ENCODE peak calls at places on chromosomes 1 and 21, in eight cellular contexts. Q is GM12864, Z is HFF-Myc, N is skeletal muscle cell, A is A549, T is fibroblast of mammary gland, I is AG04450, R is WERI-Rb-1. H is an unnamed sample.

GRCh38 chr1:3061981-3062615 is 6.9 kb upstream of the PRDM16 start:
- DNase-seq in Q (no peak), Z (no peak), N (no peak), A (no peak), T (no peak), I (no peak), R (peak; percentile 11), H (no peak)

GRCh38 chr1:213287987-213288386 is 236.9 kb downstream of the RPS6KC1 start:
- DNase-seq in Q (no peak), Z (no peak), N (no peak), A (no peak), T (no peak), I (no peak), R (no peak), H (no peak)

GRCh38 chr1:7679159-7679872 is 91.8 kb upstream of the VAMP3 start:
- DNase-seq in Q (no peak), Z (no peak), N (no peak), A (no peak), T (no peak), I (no peak), R (no peak), H (no peak)

GRCh38 chr1:113881661-113882060 is 5.7 kb downstream of the BCL2L15 start:
- DNase-seq in Q (no peak), Z (no peak), N (no peak), A (no peak), T (no peak), I (no peak), R (no peak), H (no peak)

GRCh38 chr1:36924282-36924791 is 110.0 kb downstream of the GRIK3 start:
- DNase-seq in Q (no peak), Z (peak; percentile 3), N (peak; percentile 3), A (peak; percentile 9), T (peak; percentile 8), I (no peak), R (peak; percentile 31), H (peak; percentile 51)

GRCh38 chr1:2240251-2241156 is 12.4 kb downstream of the SKI start:
- DNase-seq in Q (no peak), Z (no peak), N (no peak), A (no peak), T (peak; percentile 36), I (no peak), R (no peak), H (peak; percentile 87)

GRCh38 chr1:162873671-162874666 is 13.0 kb upstream of the CCDC190 start:
- DNase-seq in Q (no peak), Z (no peak), N (peak; percentile 40), A (peak; percentile 4), T (peak; percentile 92), I (peak; percentile 43), R (no peak), H (no peak)

GRCh38 chr1:21325231-21325718 is 35.0 kb upstream of the ECE1 start:
- DNase-seq in Q (no peak), Z (no peak), N (no peak), A (no peak), T (peak; percentile 30), I (no peak), R (no peak), H (no peak)

GRCh38 chr1:218817747-218818146 is 355.9 kb upstream of the LYPLAL1 start:
- DNase-seq in Q (no peak), Z (no peak), N (no peak), A (no peak), T (no peak), I (no peak), R (peak; percentile 47), H (no peak)

GRCh38 chr1:10514490-10515235 is 39.9 kb downstream of the PEX14 start:
- DNase-seq in Q (no peak), Z (no peak), N (no peak), A (peak; percentile 49), T (peak; percentile 44), I (no peak), R (peak; percentile 35), H (no peak)

GRCh38 chr1:184889902-184890301 is 84.4 kb downstream of the NIBAN1 start:
- DNase-seq in Q (no peak), Z (no peak), N (no peak), A (no peak), T (peak; percentile 26), I (no peak), R (no peak), H (no peak)

GRCh38 chr1:184893695-184894094 is 80.6 kb downstream of the NIBAN1 start:
- DNase-seq in Q (no peak), Z (no peak), N (no peak), A (no peak), T (no peak), I (no peak), R (no peak), H (no peak)

GRCh38 chr1:184891440-184891839 is 82.9 kb downstream of the NIBAN1 start:
- DNase-seq in Q (no peak), Z (no peak), N (no peak), A (no peak), T (no peak), I (no peak), R (no peak), H (no peak)

GRCh38 chr1:184890539-184890973 is 83.8 kb downstream of the NIBAN1 start:
- DNase-seq in Q (no peak), Z (no peak), N (no peak), A (no peak), T (peak; percentile 32), I (no peak), R (no peak), H (peak; percentile 49)

DNA sequence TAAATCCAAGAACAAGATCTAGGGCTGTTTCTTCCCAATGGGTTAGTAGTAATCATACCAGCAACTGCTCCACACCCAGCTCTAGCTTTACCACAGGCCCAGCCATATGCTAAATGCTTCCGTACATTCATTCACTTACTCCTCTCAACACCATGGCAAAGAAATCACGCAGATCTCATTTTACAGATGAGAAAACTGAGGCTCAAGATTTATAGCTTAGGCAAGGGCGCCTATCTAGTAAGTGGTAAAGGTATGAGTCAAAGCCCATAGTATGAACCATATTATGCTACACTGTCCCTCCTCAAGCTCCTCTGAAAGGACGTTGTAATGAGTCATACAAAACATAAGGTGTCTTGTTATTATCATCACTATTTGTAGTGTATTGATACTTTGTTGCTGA is 82.2 kb downstream of the NIBAN1 start:
- DNase-seq in Q (no peak), Z (no peak), N (no peak), A (no peak), T (peak; percentile 50), I (no peak), R (no peak), H (no peak)
- H3K4me3 ChIP-seq in Q (no peak overlapping the region), Z (no peak overlapping the region), N (no peak overlapping the region), A (no peak overlapping the region), T (no peak overlapping the region), I (no peak overlapping the region), R (no peak overlapping the region), H (no peak overlapping the region)

DNA sequence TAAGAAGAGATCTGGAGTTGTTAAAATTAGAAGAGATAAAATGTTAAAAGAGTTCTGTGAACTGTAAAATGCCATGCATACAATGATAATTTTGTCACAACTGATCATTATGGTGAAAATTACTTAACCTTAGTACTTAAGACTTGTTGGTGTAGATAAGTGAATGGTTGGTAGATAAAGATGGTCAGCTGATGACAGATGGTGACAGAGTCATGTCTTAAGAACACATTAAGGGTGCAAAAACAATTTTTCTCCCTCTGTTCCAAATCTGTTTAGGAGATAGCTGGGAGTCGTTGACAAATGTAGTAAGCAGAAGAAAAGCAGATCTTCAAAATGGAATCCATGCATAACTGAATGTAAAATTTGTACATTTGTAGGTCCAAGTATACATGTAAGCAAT is 18.5 kb upstream of the CACHD1 start:
- DNase-seq in Q (no peak), Z (no peak), N (no peak), A (no peak), T (no peak), I (no peak), R (no peak), H (no peak)
- H3K4me3 ChIP-seq in Q (no peak overlapping the region), Z (no peak overlapping the region), N (no peak overlapping the region), A (no peak overlapping the region), T (no peak overlapping the region), I (no peak overlapping the region), R (no peak overlapping the region), H (no peak overlapping the region)

GRCh38 chr1:206713070-206713469 is 28.4 kb downstream of the MAPKAPK2 start:
- DNase-seq in Q (no peak), Z (no peak), N (no peak), A (no peak), T (no peak), I (no peak), R (no peak), H (no peak)
- H3K4me3 ChIP-seq in Q (no peak overlapping the region), Z (no peak overlapping the region), N (no peak overlapping the region), A (no peak overlapping the region), T (no peak overlapping the region), I (no peak overlapping the region), R (no peak overlapping the region), H (no peak overlapping the region)

GRCh38 chr1:32755810-32756159 is 53.2 kb upstream of the SYNC start:
- DNase-seq in Q (no peak), Z (no peak), N (no peak), A (no peak), T (no peak), I (no peak), R (no peak), H (no peak)
- H3K4me3 ChIP-seq in Q (no peak overlapping the region), Z (no peak overlapping the region), N (no peak overlapping the region), A (no peak overlapping the region), T (no peak overlapping the region), I (no peak overlapping the region), R (no peak overlapping the region), H (no peak overlapping the region)

GRCh38 chr21:37565530-37566223 is 199.1 kb downstream of the DYRK1A start:
- DNase-seq in Q (no peak), Z (no peak), N (no peak), A (peak; percentile 33), T (peak; percentile 47), I (no peak), R (no peak), H (no peak)

GRCh38 chr21:37563641-37564340 is 197.2 kb downstream of the DYRK1A start:
- DNase-seq in Q (peak; percentile 80), Z (peak; percentile 72), N (peak; percentile 83), A (peak; percentile 93), T (peak; percentile 90), I (peak; percentile 85), R (peak; percentile 97), H (peak; percentile 93)

GRCh38 chr21:37564341-37564923 is 197.9 kb downstream of the DYRK1A start:
- DNase-seq in Q (peak; percentile 56), Z (peak; percentile 94), N (peak; percentile 98), A (peak; percentile 96), T (peak; percentile 99), I (peak; percentile 92), R (peak; percentile 76), H (peak; percentile 79)

GRCh38 chr21:37562920-37563640 is 196.5 kb downstream of the DYRK1A start:
- DNase-seq in Q (no peak), Z (no peak), N (no peak), A (no peak), T (peak; percentile 19), I (no peak), R (no peak), H (peak; percentile 37)

GRCh38 chr21:37564924-37565529 is 198.5 kb downstream of the DYRK1A start:
- DNase-seq in Q (no peak), Z (peak; percentile 10), N (no peak), A (peak; percentile 58), T (no peak), I (no peak), R (no peak), H (no peak)
- H3K4me3 ChIP-seq in Q (no peak overlapping the region), Z (peak overlapping the region; percentile 54), N (peak overlapping the region; percentile 69), A (peak overlapping the region; percentile 35), T (peak overlapping the region; percentile 9), I (peak overlapping the region; percentile 81), R (peak overlapping the region; percentile 83), H (peak overlapping the region; percentile 63)